ENCODE peak calls at places on chromosomes 3 and 15, in eight cellular contexts. D is BJ, Z is type B pancreatic cell, K is astrocyte of the spinal cord, Y is mucosa of descending colon, V is fibroblast of the aortic adventitia, S is IMR-90, P is brain microvascular endothelial cell. C is an unnamed sample.

GRCh38 chr15:70870066-70870465 is 16.1 kb upstream of the LARP6 start:
- DNase-seq in Z (no peak), P (peak), K (peak), Y (no peak), V (peak), S (peak), D (no peak), C (no peak)

GRCh38 chr15:90592144-90592887 is 62.6 kb downstream of the CRTC3 start:
- DNase-seq in S (peak), V (peak), D (peak), Y (no peak), P (peak), K (peak), Z (no peak), C (no peak)

GRCh38 chr3:8854656-8855055 is 85.2 kb upstream of the OXTR start:
- DNase-seq in Z (no peak), V (peak), K (no peak), P (no peak), S (peak), Y (no peak), D (no peak), C (no peak)

GRCh38 chr3:129554356-129555120 is 11.6 kb downstream of the H1-8 start:
- DNase-seq in Z (no peak), D (no peak), Y (no peak), K (no peak), V (no peak), S (no peak), P (no peak), C (no peak)

GRCh38 chr3:101155828-101156227 is 162.6 kb upstream of the ABI3BP start:
- DNase-seq in K (no peak), Z (no peak), Y (no peak), P (no peak), V (peak), D (no peak), S (no peak), C (no peak)

GRCh38 chr15:58026051-58026450 is 39.5 kb downstream of the ALDH1A2 start:
- DNase-seq in Y (no peak), V (no peak), D (no peak), Z (no peak), S (no peak), K (no peak), P (no peak), C (no peak)

GRCh38 chr3:97389883-97390282 is 374.7 kb upstream of the ARL6 start:
- DNase-seq in Y (no peak), P (no peak), K (no peak), V (no peak), Z (no peak), D (no peak), S (no peak), C (no peak)

GRCh38 chr15:90241343-90242192 is 7.6 kb downstream of the GDPGP1 start:
- DNase-seq in Z (no peak), V (no peak), Y (no peak), D (no peak), S (no peak), P (no peak), K (no peak), C (no peak)

GRCh38 chr3:126131881-126132750 is 48.2 kb upstream of the SLC41A3 start:
- DNase-seq in D (no peak), P (no peak), K (no peak), V (no peak), Y (no peak), S (no peak), Z (peak), C (peak)

GRCh38 chr3:45479627-45480026 is 91.3 kb downstream of the LARS2 start:
- DNase-seq in D (peak), K (peak), P (peak), V (peak), Y (no peak), Z (no peak), S (peak), C (no peak)

GRCh38 chr3:58249358-58250092 is 11.9 kb downstream of the ABHD6 start:
- DNase-seq in S (no peak), Y (peak), P (no peak), K (peak), D (no peak), V (no peak), Z (no peak), C (no peak)

GRCh38 chr3:135304378-135304777 is 509.3 kb downstream of the EPHB1 start:
- DNase-seq in P (no peak), S (no peak), K (no peak), Z (no peak), Y (no peak), D (no peak), V (peak), C (no peak)

GRCh38 chr15:52191207-52191606 is at the start of gene GNB5:
- DNase-seq in Y (no peak), D (no peak), K (no peak), P (no peak), V (no peak), S (no peak), Z (no peak), C (peak)

GRCh38 chr3:170480111-170480510 is 61.4 kb downstream of the CLDN11 start:
- DNase-seq in Y (no peak), K (no peak), S (no peak), D (no peak), V (no peak), P (no peak), Z (no peak), C (no peak)

GRCh38 chr15:22845289-22845900 is 6.9 kb downstream of the NIPA2 start:
- DNase-seq in Y (no peak), P (no peak), D (no peak), K (peak), V (no peak), Z (no peak), S (peak), C (peak)

GRCh38 chr15:66948294-66948693 is 117.1 kb upstream of the SMAD3 start:
- DNase-seq in K (peak), Z (no peak), P (peak), D (no peak), V (peak), S (peak), Y (no peak), C (no peak)

GRCh38 chr3:160401301-160402095 is 2.0 kb downstream of the SMC4 start:
- DNase-seq in V (peak), S (peak), Y (peak), K (peak), P (peak), Z (no peak), D (no peak), C (no peak)

GRCh38 chr3:89278305-89278704 is 170.9 kb downstream of the EPHA3 start:
- DNase-seq in K (no peak), P (no peak), S (no peak), Z (no peak), V (no peak), Y (no peak), D (no peak), C (no peak)

GRCh38 chr3:178393833-178394232 is 142.4 kb upstream of the KCNMB2 start:
- DNase-seq in Y (no peak), Z (no peak), P (peak), S (peak), K (peak), V (peak), D (peak), C (no peak)

GRCh38 chr15:71651750-71652186 is 158.6 kb upstream of the NR2E3 start:
- DNase-seq in D (no peak), Y (peak), V (peak), Z (no peak), S (peak), K (peak), P (peak), C (peak)

GRCh38 chr15:75842722-75843617 is at the start of gene UBE2Q2:
- DNase-seq in D (peak), S (peak), Y (peak), K (peak), P (peak), Z (peak), V (peak), C (peak)

GRCh38 chr3:142975316-142975995 is 12.0 kb upstream of the PAQR9 start:
- DNase-seq in Z (no peak), S (no peak), V (no peak), P (no peak), D (no peak), Y (no peak), K (no peak), C (no peak)

GRCh38 chr3:72447059-72447946 is 400.9 kb downstream of the SHQ1 start:
- DNase-seq in D (peak), S (peak), Z (peak), V (peak), K (peak), P (peak), Y (peak), C (peak)

GRCh38 chr3:72445827-72446405 is 402.3 kb downstream of the SHQ1 start:
- DNase-seq in V (peak), Z (no peak), K (peak), S (peak), D (no peak), Y (no peak), P (no peak), C (no peak)

GRCh38 chr3:72448375-72448823 is 399.8 kb downstream of the SHQ1 start:
- DNase-seq in D (no peak), V (no peak), P (no peak), Y (no peak), S (no peak), Z (no peak), K (no peak), C (no peak)

GRCh38 chr3:72444642-72445223 is 403.5 kb downstream of the SHQ1 start:
- DNase-seq in Y (no peak), S (peak), Z (no peak), V (no peak), D (no peak), K (no peak), P (no peak), C (no peak)

GRCh38 chr3:72446406-72447058 is 401.7 kb downstream of the SHQ1 start:
- DNase-seq in V (peak), Z (peak), S (peak), Y (peak), D (no peak), P (no peak), K (peak), C (no peak)
- TF ChIP-seq CTCF in V (no peak), Z (peak), S (peak), Y (no peak), D (no peak), P (no peak), K (peak), C (no peak)

DNA sequence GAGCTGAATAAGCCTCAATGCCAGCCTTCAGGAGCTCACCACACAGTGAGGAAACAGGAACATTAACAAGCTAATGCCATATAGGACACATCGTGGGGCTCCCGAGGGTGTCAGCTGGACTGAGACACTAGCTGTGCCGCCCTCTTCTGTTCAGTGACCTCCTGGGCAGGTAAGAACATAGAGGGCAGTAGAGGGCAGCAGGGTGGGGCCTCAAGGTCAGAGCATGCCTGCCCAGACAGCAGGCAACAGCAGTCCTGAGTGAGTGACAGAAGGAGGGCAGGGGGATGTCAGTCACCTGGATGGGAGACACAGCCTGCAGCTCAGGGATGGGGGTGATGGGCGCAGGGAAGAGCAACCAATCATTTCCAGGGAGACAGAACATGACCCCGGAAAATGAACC is 15.5 kb downstream of the NTRK3 start:
- DNase-seq in Z (no peak), V (no peak), S (no peak), P (no peak), D (no peak), Y (no peak), K (no peak), C (no peak)
- TF ChIP-seq CTCF in Z (no peak), V (no peak), S (no peak), P (no peak), D (no peak), Y (no peak), K (no peak), C (no peak)

GRCh38 chr3:57048052-57048671 is 12.3 kb upstream of the SPATA12 start:
- DNase-seq in S (no peak), P (no peak), Y (peak), K (no peak), V (peak), D (no peak), Z (no peak), C (no peak)

GRCh38 chr3:57048728-57049127 is 11.7 kb upstream of the SPATA12 start:
- DNase-seq in V (no peak), Y (no peak), P (no peak), K (no peak), Z (no peak), S (no peak), D (no peak), C (no peak)

GRCh38 chr3:57053122-57053521 is 7.3 kb upstream of the SPATA12 start:
- DNase-seq in P (no peak), S (no peak), Y (peak), V (no peak), Z (no peak), D (no peak), K (no peak), C (no peak)

GRCh38 chr3:57052662-57053061 is 7.8 kb upstream of the SPATA12 start:
- DNase-seq in K (no peak), S (no peak), P (no peak), V (no peak), Y (no peak), Z (no peak), D (no peak), C (no peak)
- TF ChIP-seq CTCF in K (no peak), S (no peak), P (no peak), V (no peak), Y (no peak), Z (no peak), D (no peak), C (no peak)

GRCh38 chr3:132038198-132038825 is 3.5 kb upstream of the CPNE4 start:
- DNase-seq in V (peak), Y (no peak), K (peak), S (peak), D (no peak), P (no peak), Z (no peak), C (no peak)
- TF ChIP-seq CTCF in V (peak), Y (no peak), K (peak), S (peak), D (peak), P (peak), Z (peak), C (peak)

GRCh38 chr3:197802505-197803459 is 11.7 kb downstream of the LRCH3 start:
- DNase-seq in S (no peak), Z (no peak), V (no peak), D (no peak), P (no peak), Y (no peak), K (no peak), C (no peak)
- TF ChIP-seq CTCF in S (peak), Z (peak), V (peak), D (no peak), P (peak), Y (peak), K (peak), C (no peak)

GRCh38 chr3:52044869-52045616 is 11.3 kb downstream of the DUSP7 start:
- DNase-seq in D (no peak), V (no peak), P (no peak), S (no peak), K (no peak), Y (no peak), Z (no peak), C (no peak)
- TF ChIP-seq CTCF in D (no peak), V (no peak), P (no peak), S (no peak), K (no peak), Y (no peak), Z (no peak), C (no peak)

GRCh38 chr3:184117649-184118048 is 17.5 kb upstream of the EIF2B5 start:
- DNase-seq in Y (no peak), S (no peak), D (no peak), K (no peak), Z (no peak), V (no peak), P (no peak), C (no peak)
- TF ChIP-seq CTCF in Y (no peak), S (no peak), D (no peak), K (no peak), Z (no peak), V (no peak), P (no peak), C (no peak)

DNA sequence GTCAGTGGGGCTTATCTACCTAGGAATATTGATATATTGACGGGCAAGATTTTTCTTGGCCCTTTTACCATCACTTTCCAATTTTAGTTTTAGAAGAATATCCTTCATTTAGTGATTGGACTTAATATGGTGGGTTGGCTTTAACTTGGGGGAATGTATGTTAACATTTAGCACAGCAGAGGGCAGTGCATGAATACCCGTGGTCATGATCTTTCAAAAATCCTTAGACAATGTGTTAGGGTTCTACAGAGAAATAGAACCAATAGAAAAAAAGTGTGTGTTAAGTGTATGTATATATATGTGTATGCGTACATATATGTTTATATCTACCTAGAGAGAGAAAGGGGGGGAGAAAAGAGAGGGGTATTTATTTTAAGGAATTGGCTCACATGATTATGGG is 36.9 kb downstream of the GPR171 start:
- DNase-seq in Y (no peak), V (peak), P (no peak), D (no peak), S (peak), Z (no peak), K (no peak), C (no peak)
- TF ChIP-seq CTCF in Y (no peak), V (peak), P (peak), D (peak), S (peak), Z (no peak), K (peak), C (no peak)

GRCh38 chr3:113105980-113106379 is 105.4 kb upstream of the BOC start:
- DNase-seq in V (no peak), S (peak), Y (no peak), P (no peak), K (peak), Z (no peak), D (no peak), C (no peak)

GRCh38 chr3:113110263-113110662 is 101.1 kb upstream of the BOC start:
- DNase-seq in Z (no peak), P (no peak), D (no peak), S (no peak), Y (peak), K (no peak), V (no peak), C (no peak)

GRCh38 chr3:113113361-113113760 is 98.0 kb upstream of the BOC start:
- DNase-seq in Z (no peak), Y (no peak), P (no peak), S (no peak), V (no peak), D (no peak), K (no peak), C (no peak)

GRCh38 chr3:113111308-113111707 is 100.0 kb upstream of the BOC start:
- DNase-seq in Z (no peak), P (peak), K (no peak), D (no peak), V (no peak), S (peak), Y (no peak), C (no peak)
- TF ChIP-seq CTCF in Z (no peak), P (no peak), K (no peak), D (no peak), V (no peak), S (no peak), Y (no peak), C (no peak)

GRCh38 chr15:80855206-80855605 is 76.0 kb downstream of the CEMIP start:
- DNase-seq in V (no peak), P (no peak), D (no peak), Y (no peak), Z (no peak), S (no peak), K (no peak), C (no peak)
- TF ChIP-seq CTCF in V (no peak), P (no peak), D (no peak), Y (no peak), Z (no peak), S (no peak), K (no peak), C (no peak)

C was measured in glutamatergic neuron.